ENCODE peak calls at places on chromosomes 5 and 9, in four cellular contexts. Z is K562, K is GM12878, L is HepG2. F is an unnamed sample.

GRCh38 chr9:22158983-22159382 is 149.9 kb upstream of the CDKN2B start:
- DNase-seq in Z (no peak), K (no peak), L (peak), F (no peak)

GRCh38 chr9:35002623-35003022 is 13.1 kb downstream of the DNAJB5 start:
- DNase-seq in Z (no peak), K (no peak), L (no peak), F (peak)

GRCh38 chr9:74293479-74293878 is 203.7 kb upstream of the RORB start:
- DNase-seq in Z (no peak), K (no peak), L (no peak), F (no peak)

GRCh38 chr5:167684251-167684650 is 607.2 kb upstream of the WWC1 start:
- DNase-seq in Z (no peak), K (no peak), L (no peak), F (no peak)

GRCh38 chr5:1961952-1962595 is 79.3 kb upstream of the IRX4 start:
- DNase-seq in Z (no peak), K (no peak), L (no peak), F (no peak)

GRCh38 chr5:136082390-136083193 is 50.1 kb upstream of the SMAD5 start:
- DNase-seq in Z (peak), K (no peak), L (peak), F (peak)

GRCh38 chr9:87290241-87290700 is 207.4 kb upstream of the DAPK1 start:
- DNase-seq in Z (no peak), K (no peak), L (no peak), F (peak)

GRCh38 chr5:27472000-27472763 is 433.8 kb upstream of the CDH9 start:
- DNase-seq in Z (peak), K (peak), L (peak), F (peak)

GRCh38 chr9:69223605-69224004 is 49.5 kb downstream of the TJP2 start:
- DNase-seq in Z (peak), K (no peak), L (peak), F (peak)

GRCh38 chr5:143417503-143418139 is 14.1 kb upstream of the NR3C1 start:
- DNase-seq in Z (no peak), K (no peak), L (no peak), F (no peak)

GRCh38 chr5:157744055-157745011 is 821 bp downstream of the LSM11 start:
- DNase-seq in Z (peak), K (no peak), L (no peak), F (peak)

GRCh38 chr9:14283276-14283675 is 30.7 kb downstream of the NFIB start:
- DNase-seq in Z (no peak), K (no peak), L (peak), F (no peak)

GRCh38 chr5:143434261-143435206 is 31.0 kb upstream of the NR3C1 start:
- DNase-seq in Z (no peak), K (no peak), L (no peak), F (no peak)

GRCh38 chr9:35771524-35771923 is 17.4 kb upstream of the MSMP start:
- DNase-seq in Z (peak), K (no peak), L (peak), F (no peak)

GRCh38 chr5:37804401-37804800 is 35.4 kb downstream of the GDNF start:
- DNase-seq in Z (no peak), K (no peak), L (no peak), F (no peak)

GRCh38 chr5:133664422-133664821 is 52.1 kb upstream of the FSTL4 start:
- DNase-seq in Z (no peak), K (no peak), L (no peak), F (no peak)

GRCh38 chr5:8396756-8397155 is 527.8 kb downstream of the MTRR start:
- DNase-seq in Z (no peak), K (no peak), L (no peak), F (no peak)

GRCh38 chr5:72246954-72247442 is 73.0 kb downstream of the MRPS27 start:
- DNase-seq in Z (no peak), K (no peak), L (no peak), F (no peak)

GRCh38 chr5:72248352-72249032 is 71.5 kb downstream of the MRPS27 start:
- DNase-seq in Z (peak), K (no peak), L (no peak), F (peak)

GRCh38 chr5:72245517-72246238 is 74.4 kb downstream of the MRPS27 start:
- DNase-seq in Z (no peak), K (no peak), L (no peak), F (no peak)

GRCh38 chr5:72244862-72245371 is 75.1 kb downstream of the MRPS27 start:
- DNase-seq in Z (peak), K (no peak), L (peak), F (peak)

GRCh38 chr5:72246239-72246580 is 73.8 kb downstream of the MRPS27 start:
- DNase-seq in Z (peak), K (no peak), L (no peak), F (peak)
- TF ChIP-seq SP1 in Z (no peak), K (no peak), L (no peak), F (no peak)

DNA sequence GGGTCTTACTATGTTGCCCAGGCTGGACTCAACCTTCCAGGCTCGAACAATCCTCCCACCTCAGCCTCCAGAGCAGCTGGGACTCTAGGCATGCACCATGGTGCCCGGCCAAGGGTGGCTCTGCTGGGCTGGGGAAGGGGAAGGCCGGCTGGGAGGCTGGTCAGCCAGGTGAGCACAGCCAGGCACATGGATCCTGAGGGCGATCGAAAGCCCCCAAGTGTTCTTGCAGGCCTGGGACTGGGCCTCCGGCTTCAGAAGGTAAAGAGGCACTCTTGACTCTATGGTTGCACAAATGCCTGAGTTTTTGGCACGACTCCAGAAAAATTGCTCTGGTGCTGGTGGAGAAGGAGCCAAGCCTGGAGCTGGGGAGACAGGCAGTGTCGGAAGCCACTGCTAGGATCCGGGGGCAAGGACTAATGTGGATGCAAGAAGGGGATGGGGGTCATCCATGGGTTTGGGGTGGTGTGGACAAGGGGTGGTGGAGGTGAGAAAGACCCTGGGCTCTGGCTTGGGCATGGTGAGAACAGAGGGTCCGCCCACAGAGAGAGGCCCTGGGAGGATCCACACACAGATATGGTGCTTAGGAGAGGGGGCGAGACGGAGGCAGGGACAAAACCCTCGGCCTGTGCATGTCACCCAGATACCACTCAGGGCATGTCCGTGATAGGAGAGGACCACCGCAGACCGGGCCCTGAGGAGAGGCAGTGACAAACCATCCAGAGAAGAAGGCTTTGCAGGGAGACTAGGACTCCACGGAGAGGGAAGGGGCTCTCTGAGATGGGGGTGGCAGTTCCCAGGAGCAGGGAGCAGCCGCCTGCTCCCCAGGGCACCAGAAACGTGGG is 51.1 kb upstream of the COL5A1 start:
- DNase-seq in Z (no peak), K (no peak), L (peak), F (no peak)
- TF ChIP-seq TARDBP in Z (no peak), K (no peak), L (no peak), F (no peak)

GRCh38 chr9:32486839-32487562 is 39.0 kb downstream of the RIGI start:
- DNase-seq in Z (no peak), K (no peak), L (peak), F (no peak)
- TF ChIP-seq BHLHE40 in Z (no peak), K (no peak), L (no peak), F (no peak)

GRCh38 chr5:75281716-75282465 is 45.2 kb upstream of the ANKRD31 start:
- DNase-seq in Z (no peak), K (no peak), L (peak), F (no peak)
- TF ChIP-seq SP1 in Z (no peak), K (no peak), L (no peak), F (no peak)

F was measured in HEK293T.